ENCODE peak calls at places on chromosome 10, in five cellular contexts. V is activated naive CD8-positive, alpha-beta T cell treated with anti-CD3 and anti-CD28 coated beads for 36 hours; C is SJSA1; E is activated effector memory CD4-positive, alpha-beta T cell treated with Interleukin-2 at 50 U/mL for 16 hours; J is cardiac septum. T is an unnamed sample.

GRCh38 chr10:100969175-100970075 is at the start of gene SEMA4G:
- DNase-seq in E (peak), V (peak), J (no peak), C (peak), T (no peak)

GRCh38 chr10:5888352-5888751 is 1.3 kb downstream of the ANKRD16 start:
- DNase-seq in V (no peak), J (peak), C (no peak), E (no peak), T (no peak)

GRCh38 chr10:98006266-98006665 is 24.2 kb downstream of the CRTAC1 start:
- DNase-seq in J (no peak), E (no peak), V (no peak), C (no peak), T (no peak)

GRCh38 chr10:121418126-121418777 is 180.0 kb downstream of the FGFR2 start:
- DNase-seq in V (no peak), E (no peak), J (no peak), C (no peak), T (no peak)

GRCh38 chr10:94042001-94042813 is 48.5 kb downstream of the PLCE1 start:
- DNase-seq in J (no peak), E (no peak), V (no peak), C (peak), T (peak)

GRCh38 chr10:81959016-81959415 is 84.0 kb downstream of the NRG3 start:
- DNase-seq in E (no peak), J (no peak), C (no peak), V (no peak), T (no peak)

GRCh38 chr10:120012566-120012965 is 120.0 kb downstream of the SEC23IP start:
- DNase-seq in V (no peak), C (no peak), E (no peak), J (no peak), T (no peak)

GRCh38 chr10:116127296-116127695 is 145.7 kb downstream of the GFRA1 start:
- DNase-seq in C (peak), E (no peak), J (no peak), V (no peak), T (no peak)

GRCh38 chr10:75773139-75773801 is 341.8 kb downstream of the LRMDA start:
- DNase-seq in V (no peak), C (no peak), J (no peak), E (no peak), T (no peak)

GRCh38 chr10:47299989-47300931 is at the start of gene GDF10:
- DNase-seq in C (no peak), V (peak), E (no peak), J (no peak), T (no peak)

GRCh38 chr10:59099536-59099935 is 76.9 kb upstream of the PHYHIPL start:
- DNase-seq in V (no peak), E (no peak), C (peak), J (no peak), T (no peak)

GRCh38 chr10:74882427-74882826 is 56.0 kb downstream of the KAT6B start:
- DNase-seq in V (no peak), C (no peak), J (no peak), E (no peak), T (peak)

GRCh38 chr10:113469796-113470195 is 83.1 kb upstream of the HABP2 start:
- DNase-seq in J (no peak), C (no peak), V (no peak), E (no peak), T (no peak)

GRCh38 chr10:94084344-94084743 is 90.6 kb downstream of the PLCE1 start:
- DNase-seq in C (no peak), E (no peak), V (no peak), J (no peak), T (no peak)

GRCh38 chr10:114174462-114175190 is 623 bp upstream of the CCDC186 start:
- DNase-seq in J (peak), V (no peak), C (no peak), E (no peak), T (peak)

GRCh38 chr10:29426420-29426819 is 137.6 kb downstream of the LYZL1 start:
- DNase-seq in V (no peak), C (no peak), J (no peak), E (no peak), T (no peak)

GRCh38 chr10:115094605-115095004 is 1.4 kb downstream of the ATRNL1 start:
- DNase-seq in E (no peak), V (no peak), C (no peak), J (no peak), T (no peak)

GRCh38 chr10:11823122-11823988 is at the start of gene PROSER2:
- DNase-seq in J (no peak), V (peak), C (peak), E (peak), T (no peak)

GRCh38 chr10:101007915-101008822 is 8.6 kb downstream of the LZTS2 start:
- DNase-seq in E (no peak), C (no peak), V (no peak), J (no peak), T (no peak)

GRCh38 chr10:112336556-112337201 is 37.2 kb upstream of the ACSL5 start:
- DNase-seq in E (no peak), V (no peak), C (no peak), J (no peak), T (no peak)

GRCh38 chr10:78634389-78634815 is 434.4 kb upstream of the ZMIZ1 start:
- DNase-seq in C (no peak), V (no peak), E (no peak), J (no peak), T (no peak)

GRCh38 chr10:112227331-112227961 is 43.9 kb upstream of the GPAM start:
- DNase-seq in J (no peak), C (no peak), V (no peak), E (no peak), T (no peak)

GRCh38 chr10:106401161-106401560 is 763.3 kb downstream of the SORCS1 start:
- DNase-seq in C (no peak), E (no peak), J (no peak), V (no peak), T (no peak)

GRCh38 chr10:63528084-63528744 is 7.0 kb downstream of the REEP3 start:
- DNase-seq in V (no peak), E (no peak), C (no peak), J (no peak), T (no peak)

GRCh38 chr10:91590142-91590903 is 42.5 kb downstream of the PPP1R3C start:
- DNase-seq in J (no peak), C (peak), V (no peak), E (no peak), T (peak)

GRCh38 chr10:80946957-80947722 is 409.4 kb downstream of the SH2D4B start:
- DNase-seq in E (no peak), V (no peak), C (no peak), J (no peak), T (no peak)

GRCh38 chr10:32144817-32145688 is 88.8 kb upstream of the KIF5B start:
- DNase-seq in V (no peak), E (no peak), C (no peak), J (no peak), T (no peak)

GRCh38 chr10:97355571-97355975 is 21.0 kb upstream of the FRAT2 start:
- DNase-seq in C (no peak), V (no peak), J (no peak), E (no peak), T (no peak)

GRCh38 chr10:110634527-110635209 is 9.5 kb upstream of the RBM20 start:
- DNase-seq in V (no peak), C (peak), J (peak), E (no peak), T (no peak)

T was measured in AG04450.